ENCODE peak calls at places on chromosomes 4 and X, in four cellular contexts. One of them, this sample, is unnamed.

GRCh38 chrX:153935326-153935851 is 552 bp upstream of the NAA10 start:
- DNase-seq in stimulated activated CD4-positive, alpha-beta T cell treated with anti-CD3 and anti-CD28 coated beads, Interleukin-4, amount 100 ng/mL, for 48 hours: no peak
- DNase-seq in AG08395: no peak
- DNase-seq in activated effector memory CD4-positive, alpha-beta T cell treated with Interleukin-2 at 50 U/mL for 16 hours: no peak
- DNase-seq in this sample: no peak

GRCh38 chr4:39054497-39054896 is 7.5 kb upstream of the KLHL5 start:
- DNase-seq in stimulated activated CD4-positive, alpha-beta T cell treated with anti-CD3 and anti-CD28 coated beads, Interleukin-4, amount 100 ng/mL, for 48 hours: no peak
- DNase-seq in AG08395: no peak
- DNase-seq in activated effector memory CD4-positive, alpha-beta T cell treated with Interleukin-2 at 50 U/mL for 16 hours: no peak
- DNase-seq in this sample: no peak

GRCh38 chrX:112840382-112841113 is at the start of gene AMOT:
- DNase-seq in stimulated activated CD4-positive, alpha-beta T cell treated with anti-CD3 and anti-CD28 coated beads, Interleukin-4, amount 100 ng/mL, for 48 hours: peak
- DNase-seq in AG08395: peak
- DNase-seq in activated effector memory CD4-positive, alpha-beta T cell treated with Interleukin-2 at 50 U/mL for 16 hours: peak
- DNase-seq in this sample: no peak

GRCh38 chrX:9626379-9626778 is 139.3 kb downstream of the GPR143 start:
- DNase-seq in stimulated activated CD4-positive, alpha-beta T cell treated with anti-CD3 and anti-CD28 coated beads, Interleukin-4, amount 100 ng/mL, for 48 hours: no peak
- DNase-seq in AG08395: no peak
- DNase-seq in activated effector memory CD4-positive, alpha-beta T cell treated with Interleukin-2 at 50 U/mL for 16 hours: no peak
- DNase-seq in this sample: no peak

GRCh38 chr4:125010776-125011503 is 298.4 kb upstream of the ANKRD50 start:
- DNase-seq in stimulated activated CD4-positive, alpha-beta T cell treated with anti-CD3 and anti-CD28 coated beads, Interleukin-4, amount 100 ng/mL, for 48 hours: no peak
- DNase-seq in AG08395: no peak
- DNase-seq in activated effector memory CD4-positive, alpha-beta T cell treated with Interleukin-2 at 50 U/mL for 16 hours: no peak
- DNase-seq in this sample: no peak

GRCh38 chr4:81600511-81601269 is 129.0 kb upstream of the RASGEF1B start:
- DNase-seq in stimulated activated CD4-positive, alpha-beta T cell treated with anti-CD3 and anti-CD28 coated beads, Interleukin-4, amount 100 ng/mL, for 48 hours: no peak
- DNase-seq in AG08395: no peak
- DNase-seq in activated effector memory CD4-positive, alpha-beta T cell treated with Interleukin-2 at 50 U/mL for 16 hours: no peak
- DNase-seq in this sample: no peak

GRCh38 chr4:7347981-7348380 is 86.7 kb downstream of the PSAPL1 start:
- DNase-seq in stimulated activated CD4-positive, alpha-beta T cell treated with anti-CD3 and anti-CD28 coated beads, Interleukin-4, amount 100 ng/mL, for 48 hours: no peak
- DNase-seq in AG08395: peak
- DNase-seq in activated effector memory CD4-positive, alpha-beta T cell treated with Interleukin-2 at 50 U/mL for 16 hours: no peak
- DNase-seq in this sample: no peak

GRCh38 chr4:110061101-110061500 is 137.3 kb downstream of the ELOVL6 start:
- DNase-seq in stimulated activated CD4-positive, alpha-beta T cell treated with anti-CD3 and anti-CD28 coated beads, Interleukin-4, amount 100 ng/mL, for 48 hours: no peak
- DNase-seq in AG08395: no peak
- DNase-seq in activated effector memory CD4-positive, alpha-beta T cell treated with Interleukin-2 at 50 U/mL for 16 hours: no peak
- DNase-seq in this sample: no peak

GRCh38 chr4:148289740-148290139 is 152.5 kb downstream of the NR3C2 start:
- DNase-seq in stimulated activated CD4-positive, alpha-beta T cell treated with anti-CD3 and anti-CD28 coated beads, Interleukin-4, amount 100 ng/mL, for 48 hours: no peak
- DNase-seq in AG08395: no peak
- DNase-seq in activated effector memory CD4-positive, alpha-beta T cell treated with Interleukin-2 at 50 U/mL for 16 hours: no peak
- DNase-seq in this sample: no peak

GRCh38 chrX:123830309-123830708 is 29.5 kb upstream of the XIAP start:
- DNase-seq in stimulated activated CD4-positive, alpha-beta T cell treated with anti-CD3 and anti-CD28 coated beads, Interleukin-4, amount 100 ng/mL, for 48 hours: no peak
- DNase-seq in AG08395: peak
- DNase-seq in activated effector memory CD4-positive, alpha-beta T cell treated with Interleukin-2 at 50 U/mL for 16 hours: no peak
- DNase-seq in this sample: no peak

GRCh38 chrX:123184858-123185251 is 777 bp downstream of the GRIA3 start:
- DNase-seq in stimulated activated CD4-positive, alpha-beta T cell treated with anti-CD3 and anti-CD28 coated beads, Interleukin-4, amount 100 ng/mL, for 48 hours: no peak
- DNase-seq in AG08395: peak
- DNase-seq in activated effector memory CD4-positive, alpha-beta T cell treated with Interleukin-2 at 50 U/mL for 16 hours: no peak
- DNase-seq in this sample: no peak

GRCh38 chr4:158858410-158859189 is 89.8 kb downstream of the FNIP2 start:
- DNase-seq in stimulated activated CD4-positive, alpha-beta T cell treated with anti-CD3 and anti-CD28 coated beads, Interleukin-4, amount 100 ng/mL, for 48 hours: no peak
- DNase-seq in AG08395: peak
- DNase-seq in activated effector memory CD4-positive, alpha-beta T cell treated with Interleukin-2 at 50 U/mL for 16 hours: no peak
- DNase-seq in this sample: no peak

GRCh38 chr4:103443324-103443723 is 245.2 kb upstream of the CENPE start:
- DNase-seq in stimulated activated CD4-positive, alpha-beta T cell treated with anti-CD3 and anti-CD28 coated beads, Interleukin-4, amount 100 ng/mL, for 48 hours: no peak
- DNase-seq in AG08395: no peak
- DNase-seq in activated effector memory CD4-positive, alpha-beta T cell treated with Interleukin-2 at 50 U/mL for 16 hours: no peak
- DNase-seq in this sample: no peak

GRCh38 chr4:66852843-66853242 is 692.5 kb downstream of the CENPC start:
- DNase-seq in stimulated activated CD4-positive, alpha-beta T cell treated with anti-CD3 and anti-CD28 coated beads, Interleukin-4, amount 100 ng/mL, for 48 hours: no peak
- DNase-seq in AG08395: no peak
- DNase-seq in activated effector memory CD4-positive, alpha-beta T cell treated with Interleukin-2 at 50 U/mL for 16 hours: no peak
- DNase-seq in this sample: no peak